ENCODE peak calls at places on chromosomes 6 and 20, in ten cellular contexts. E, Y, K, X, W, J, Q, G, S and V are unnamed samples.

GRCh38 chr20:4795394-4795793 is 73.7 kb downstream of the PRND start:
- DNase-seq in E (peak; percentile 45), Y (no peak), K (no peak), X (no peak), W (no peak), J (no peak), Q (peak; percentile 56), G (no peak), S (no peak), V (no peak)

GRCh38 chr6:111208928-111209327 is 121.6 kb downstream of the SLC16A10 start:
- DNase-seq in E (no peak), Y (no peak), K (no peak), X (no peak), W (no peak), J (no peak), Q (no peak), G (no peak), S (no peak), V (no peak)

GRCh38 chr20:49871391-49871948 is 43.9 kb downstream of the SPATA2 start:
- DNase-seq in E (no peak), Y (no peak), K (no peak), X (no peak), W (no peak), J (no peak), Q (no peak), G (no peak), S (no peak), V (no peak)

GRCh38 chr6:156828280-156828703 is 51.1 kb downstream of the ARID1B start:
- DNase-seq in E (peak; percentile 90), Y (no peak), K (no peak), X (no peak), W (no peak), J (no peak), Q (no peak), G (no peak), S (no peak), V (no peak)

GRCh38 chr6:89239338-89239737 is 22.2 kb upstream of the GABRR1 start:
- DNase-seq in E (no peak), Y (no peak), K (no peak), X (no peak), W (no peak), J (no peak), Q (peak; percentile 38), G (no peak), S (peak; percentile 22), V (no peak)

GRCh38 chr20:2312876-2313275 is 17.1 kb downstream of the TGM3 start:
- DNase-seq in E (no peak), Y (no peak), K (no peak), X (no peak), W (no peak), J (no peak), Q (no peak), G (no peak), S (no peak), V (no peak)

GRCh38 chr6:25277857-25278256 is 1.3 kb upstream of the CARMIL1 start:
- DNase-seq in E (no peak), Y (no peak), K (no peak), X (no peak), W (no peak), J (no peak), Q (no peak), G (no peak), S (no peak), V (no peak)

GRCh38 chr6:117237561-117237960 is 27.8 kb upstream of the VGLL2 start:
- DNase-seq in E (peak; percentile 60), Y (no peak), K (no peak), X (no peak), W (no peak), J (no peak), Q (no peak), G (no peak), S (no peak), V (no peak)

GRCh38 chr20:44594730-44595129 is 12.4 kb downstream of the PKIG start:
- DNase-seq in E (peak; percentile 83), Y (peak; percentile 64), K (no peak), X (no peak), W (no peak), J (no peak), Q (no peak), G (no peak), S (no peak), V (no peak)

GRCh38 chr20:50344232-50345071 is 153.8 kb downstream of the CEBPB start:
- DNase-seq in E (no peak), Y (no peak), K (no peak), X (no peak), W (no peak), J (no peak), Q (peak; percentile 52), G (no peak), S (no peak), V (no peak)

GRCh38 chr20:60088236-60088635 is 130.0 kb downstream of the CDH26 start:
- DNase-seq in E (no peak), Y (no peak), K (no peak), X (no peak), W (no peak), J (no peak), Q (no peak), G (no peak), S (no peak), V (no peak)

DNA sequence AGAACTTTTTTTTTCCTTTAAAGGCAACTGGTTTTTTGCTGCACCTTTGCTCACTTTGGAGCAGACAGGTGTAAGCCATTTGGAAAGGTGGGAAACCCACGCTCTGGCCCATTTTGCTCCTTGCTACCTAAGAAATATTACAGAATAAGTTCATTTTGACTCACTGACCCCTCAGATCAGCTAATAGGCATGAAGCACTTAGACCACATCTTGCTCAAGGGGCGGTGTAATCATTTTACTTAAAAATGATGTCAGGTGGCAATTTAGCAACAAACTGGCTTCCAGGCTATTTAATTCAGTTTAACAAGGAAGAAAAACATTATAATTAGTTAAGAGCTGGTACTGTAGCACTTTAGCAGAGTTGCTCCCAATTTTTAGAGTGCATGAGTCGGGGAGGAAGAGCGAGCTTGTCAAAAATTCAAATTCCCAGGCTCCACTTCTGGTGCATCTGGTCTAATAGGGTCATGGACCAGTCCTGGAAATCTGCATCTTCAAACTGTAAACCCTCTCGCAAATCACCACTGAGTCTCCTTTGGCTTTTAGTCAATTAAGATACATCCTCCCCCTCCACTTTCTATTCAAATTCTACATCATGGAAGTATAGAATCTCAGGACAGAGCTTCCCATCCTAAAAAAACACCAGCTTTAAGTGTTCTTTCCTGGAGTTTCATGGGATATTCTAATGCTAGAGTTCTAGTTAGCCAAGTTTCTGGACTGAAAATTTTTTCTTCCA is 38.2 kb downstream of the JAG1 start:
- DNase-seq in E (no peak), Y (no peak), K (no peak), X (no peak), W (no peak), J (no peak), Q (no peak), G (no peak), S (no peak), V (no peak)
- H3K4me1 ChIP-seq in E (peaks cover 52% of the 10 kb centered on the region), Y (peaks cover 20% of the 10 kb centered on the region), K (peaks cover 14% of the 10 kb centered on the region), X (peaks cover 26% of the 10 kb centered on the region), W (peaks cover 25% of the 10 kb centered on the region), J (peaks cover 100% of the 10 kb centered on the region), Q (peaks cover 10% of the 10 kb centered on the region), G (peaks cover 38% of the 10 kb centered on the region), S (peaks cover 18% of the 10 kb centered on the region), V (peaks cover 18% of the 10 kb centered on the region)

GRCh38 chr6:52536424-52536916 is 40.4 kb downstream of the TRAM2 start:
- DNase-seq in E (no peak), Y (no peak), K (no peak), X (no peak), W (no peak), J (no peak), Q (no peak), G (no peak), S (peak; percentile 65), V (no peak)
- H3K4me1 ChIP-seq in E (peaks cover 65% of the 10 kb centered on the region), Y (peaks cover 23% of the 10 kb centered on the region), K (peaks cover 14% of the 10 kb centered on the region), X (peaks cover 5% of the 10 kb centered on the region), W (peaks cover 36% of the 10 kb centered on the region), J (peaks cover 48% of the 10 kb centered on the region), Q (peaks cover 16% of the 10 kb centered on the region), G (peaks cover 10% of the 10 kb centered on the region), S (peaks cover 12% of the 10 kb centered on the region), V (peaks cover 12% of the 10 kb centered on the region)

DNA sequence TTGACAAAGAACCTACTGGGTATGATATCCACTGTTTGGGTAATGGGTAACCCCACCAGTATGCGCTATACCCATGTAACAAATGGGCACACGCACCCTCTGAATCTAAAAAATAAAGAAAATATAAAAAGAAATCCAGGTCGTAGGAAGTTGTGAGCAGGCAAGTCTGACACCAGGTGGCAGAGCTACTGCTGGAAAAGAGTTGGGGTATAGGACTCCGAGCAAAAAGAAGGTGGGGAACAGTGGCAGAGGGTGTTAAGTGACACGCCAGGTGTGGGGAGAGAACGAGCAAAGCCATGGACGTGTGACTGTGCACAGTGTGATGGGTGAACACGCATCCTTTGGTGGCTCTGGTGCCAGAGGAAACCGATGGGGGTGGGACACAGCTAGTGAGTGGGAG is 46.7 kb downstream of the NOX3 start:
- DNase-seq in E (no peak), Y (no peak), K (no peak), X (no peak), W (no peak), J (no peak), Q (no peak), G (no peak), S (no peak), V (no peak)
- H3K4me1 ChIP-seq in E (no peaks in the 10 kb centered on the region), Y (no peaks in the 10 kb centered on the region), K (no peaks in the 10 kb centered on the region), X (no peaks in the 10 kb centered on the region), W (no peaks in the 10 kb centered on the region), J (no peaks in the 10 kb centered on the region), Q (no peaks in the 10 kb centered on the region), G (no peaks in the 10 kb centered on the region), S (no peaks in the 10 kb centered on the region), V (no peaks in the 10 kb centered on the region)

GRCh38 chr20:25036331-25036936 is 21.5 kb downstream of the ACSS1 start:
- DNase-seq in E (no peak), Y (no peak), K (no peak), X (no peak), W (no peak), J (no peak), Q (no peak), G (no peak), S (no peak), V (no peak)
- H3K4me1 ChIP-seq in E (peaks cover 8% of the 10 kb centered on the region), Y (peaks cover 51% of the 10 kb centered on the region), K (peaks cover 75% of the 10 kb centered on the region), X (peaks cover 2% of the 10 kb centered on the region), W (peaks cover 89% of the 10 kb centered on the region), J (peaks cover 90% of the 10 kb centered on the region), Q (peaks cover 2% of the 10 kb centered on the region), G (peaks cover 91% of the 10 kb centered on the region), S (peaks cover 66% of the 10 kb centered on the region), V (peaks cover 58% of the 10 kb centered on the region)

DNA sequence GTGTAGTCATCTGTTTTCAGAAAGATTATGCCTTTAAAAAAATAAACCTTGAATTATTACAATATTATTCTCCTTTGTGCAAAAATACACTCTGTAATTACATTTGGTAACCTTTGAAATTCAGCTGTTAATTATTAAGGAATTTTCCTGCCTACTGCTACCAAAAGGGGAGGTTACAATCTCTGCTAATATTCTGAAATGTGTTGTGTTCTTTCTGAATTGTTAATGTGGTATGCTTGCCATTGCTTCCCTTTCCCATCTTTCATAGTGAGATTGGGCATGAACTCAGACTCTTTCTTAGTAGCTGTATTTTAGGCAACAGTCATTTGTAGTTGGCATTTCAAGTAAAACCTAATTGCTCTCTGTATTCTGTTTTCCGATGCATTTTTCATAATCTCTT is 73.0 kb downstream of the PHF3 start:
- DNase-seq in E (no peak), Y (no peak), K (no peak), X (no peak), W (no peak), J (no peak), Q (no peak), G (no peak), S (no peak), V (no peak)
- H3K4me1 ChIP-seq in E (no peaks in the 10 kb centered on the region), Y (no peaks in the 10 kb centered on the region), K (no peaks in the 10 kb centered on the region), X (no peaks in the 10 kb centered on the region), W (no peaks in the 10 kb centered on the region), J (no peaks in the 10 kb centered on the region), Q (no peaks in the 10 kb centered on the region), G (no peaks in the 10 kb centered on the region), S (no peaks in the 10 kb centered on the region), V (no peaks in the 10 kb centered on the region)

GRCh38 chr6:35049346-35049745 is 91.8 kb downstream of the TCP11 start:
- DNase-seq in E (no peak), Y (no peak), K (no peak), X (no peak), W (no peak), J (no peak), Q (no peak), G (no peak), S (no peak), V (no peak)
- H3K4me1 ChIP-seq in E (peaks cover 56% of the 10 kb centered on the region), Y (peaks cover 44% of the 10 kb centered on the region), K (peaks cover 77% of the 10 kb centered on the region), X (peaks cover 44% of the 10 kb centered on the region), W (peaks cover 79% of the 10 kb centered on the region), J (peaks cover 98% of the 10 kb centered on the region), Q (peaks cover 13% of the 10 kb centered on the region), G (peaks cover 49% of the 10 kb centered on the region), S (peaks cover 73% of the 10 kb centered on the region), V (peaks cover 44% of the 10 kb centered on the region)